ENCODE peak calls at places on chromosomes 5 and 9, in four cellular contexts. I is NCI-H1092 treated with DMSO at 0.1 percent for 48 hours; K is activated T-cell treated with anti-CD3 and anti-CD28 coated beads, Interleukin-2, amount 50 U/mL, for 24 hours; B is foreskin keratinocyte. C is an unnamed sample.

GRCh38 chr5:140833993-140834392 is at the start of gene PCDHA7:
- DNase-seq in I (no peak), K (no peak), B (no peak), C (no peak)

GRCh38 chr5:759781-760362 is 24.7 kb downstream of the ZDHHC11B start:
- DNase-seq in I (no peak), K (peak), B (no peak), C (no peak)

GRCh38 chr5:133405275-133406034 is 206.9 kb downstream of the FSTL4 start:
- DNase-seq in I (no peak), K (peak), B (no peak), C (no peak)

GRCh38 chr5:127875235-127876021 is 172.2 kb downstream of the CCDC192 start:
- DNase-seq in I (peak), K (peak), B (peak), C (peak)

GRCh38 chr5:133723126-133723525 is 110.8 kb upstream of the FSTL4 start:
- DNase-seq in I (no peak), K (no peak), B (no peak), C (no peak)

GRCh38 chr5:32092938-32093812 is 80.9 kb downstream of the GOLPH3 start:
- DNase-seq in I (peak), K (peak), B (peak), C (peak)

GRCh38 chr5:38535281-38535750 is 21.1 kb downstream of the LIFR start:
- DNase-seq in I (peak), K (no peak), B (no peak), C (no peak)

GRCh38 chr5:172437445-172438303 is 16.7 kb downstream of the SH3PXD2B start:
- DNase-seq in I (peak), K (no peak), B (peak), C (peak)

GRCh38 chr9:6739218-6739617 is 18.6 kb upstream of the KDM4C start:
- DNase-seq in I (peak), K (no peak), B (peak), C (no peak)

GRCh38 chr5:35115920-35116319 is 68.2 kb upstream of the AGXT2 start:
- DNase-seq in I (no peak), K (no peak), B (no peak), C (no peak)

GRCh38 chr9:69871143-69871834 is 50.7 kb downstream of the CFAP95 start:
- DNase-seq in I (no peak), K (no peak), B (no peak), C (no peak)

GRCh38 chr5:95417971-95418370 is 26.8 kb downstream of the FAM81B start:
- DNase-seq in I (no peak), K (no peak), B (peak), C (no peak)

GRCh38 chr5:93611900-93612898 is 29.2 kb downstream of the NR2F1 start:
- DNase-seq in I (no peak), K (peak), B (no peak), C (no peak)

GRCh38 chr5:108924457-108924961 is 176.8 kb downstream of the FER start:
- DNase-seq in I (no peak), K (no peak), B (no peak), C (no peak)

GRCh38 chr5:52674815-52675545 is 112.7 kb upstream of the ITGA1 start:
- DNase-seq in I (no peak), K (no peak), B (no peak), C (no peak)

GRCh38 chr9:121857941-121858340 is 206.5 kb downstream of the DAB2IP start:
- DNase-seq in I (peak), K (no peak), B (no peak), C (no peak)

GRCh38 chr5:120464627-120465280 is 654 bp downstream of the PRR16 start:
- DNase-seq in I (no peak), K (no peak), B (peak), C (peak)

GRCh38 chr9:131013771-131014676 is 5.0 kb downstream of the LAMC3 start:
- DNase-seq in I (no peak), K (no peak), B (no peak), C (no peak)

GRCh38 chr5:52811067-52811749 is 23.5 kb downstream of the ITGA1 start:
- DNase-seq in I (no peak), K (no peak), B (peak), C (no peak)

GRCh38 chr9:114908796-114909448 is 21.5 kb downstream of the TNFSF8 start:
- DNase-seq in I (no peak), K (no peak), B (no peak), C (no peak)

GRCh38 chr9:34993502-34994428 is 4.2 kb downstream of the DNAJB5 start:
- DNase-seq in I (peak), K (peak), B (no peak), C (peak)

GRCh38 chr9:33211695-33212393 is 28.1 kb upstream of the SPINK4 start:
- DNase-seq in I (no peak), K (no peak), B (peak), C (no peak)

GRCh38 chr5:74538206-74538661 is 102.3 kb downstream of the ENC1 start:
- DNase-seq in I (no peak), K (no peak), B (no peak), C (peak)

GRCh38 chr5:52682492-52682891 is 105.2 kb upstream of the ITGA1 start:
- DNase-seq in I (no peak), K (no peak), B (no peak), C (no peak)

GRCh38 chr5:169547508-169547907 is 36.1 kb upstream of the SPDL1 start:
- DNase-seq in I (no peak), K (no peak), B (no peak), C (no peak)

GRCh38 chr9:133733074-133733408 is 5.1 kb downstream of the SARDH start:
- DNase-seq in I (no peak), K (no peak), B (no peak), C (peak)